ENCODE peak calls at places on chromosomes 2 and 18, in six cellular contexts. J is IMR-90, K is H9, Y is mesenchymal stem cell, T is neuronal stem cell, O is H1. D is an unnamed sample.

GRCh38 chr2:217853301-217853881 is 149.4 kb downstream of the TNS1 start:
- DNase-seq in J (peak), K (no peak), Y (peak), T (no peak), O (no peak), D (no peak)

GRCh38 chr2:170813611-170814550 is 2.8 kb upstream of the GAD1 start:
- DNase-seq in J (peak), K (peak), Y (peak), T (peak), O (peak), D (peak)

GRCh38 chr2:164696634-164697033 is 75.4 kb upstream of the GRB14 start:
- DNase-seq in J (no peak), K (no peak), Y (no peak), T (no peak), O (no peak), D (peak)

GRCh38 chr2:81481242-81481993 is 1176.9 kb upstream of the LRRTM1 start:
- DNase-seq in J (no peak), K (peak), Y (no peak), T (no peak), O (no peak), D (no peak)

GRCh38 chr18:79006106-79006795 is 26.6 kb downstream of the SALL3 start:
- DNase-seq in J (no peak), K (no peak), Y (no peak), T (no peak), O (no peak), D (no peak)

GRCh38 chr2:47303341-47304148 is 99.4 kb upstream of the MSH2 start:
- DNase-seq in J (peak), K (no peak), Y (peak), T (no peak), O (no peak), D (peak)

GRCh38 chr2:241774419-241775222 is 2.0 kb upstream of the GAL3ST2 start:
- DNase-seq in J (peak), K (peak), Y (peak), T (no peak), O (peak), D (no peak)

GRCh38 chr2:134347756-134348155 is 93.9 kb downstream of the MGAT5 start:
- DNase-seq in J (peak), K (no peak), Y (peak), T (no peak), O (no peak), D (peak)

GRCh38 chr2:212595036-212595654 is 56.5 kb upstream of the ERBB4 start:
- DNase-seq in J (peak), K (no peak), Y (peak), T (no peak), O (no peak), D (peak)

GRCh38 chr2:215727507-215728503 is 285.5 kb downstream of the MREG start:
- DNase-seq in J (peak), K (no peak), Y (peak), T (no peak), O (no peak), D (peak)

DNA sequence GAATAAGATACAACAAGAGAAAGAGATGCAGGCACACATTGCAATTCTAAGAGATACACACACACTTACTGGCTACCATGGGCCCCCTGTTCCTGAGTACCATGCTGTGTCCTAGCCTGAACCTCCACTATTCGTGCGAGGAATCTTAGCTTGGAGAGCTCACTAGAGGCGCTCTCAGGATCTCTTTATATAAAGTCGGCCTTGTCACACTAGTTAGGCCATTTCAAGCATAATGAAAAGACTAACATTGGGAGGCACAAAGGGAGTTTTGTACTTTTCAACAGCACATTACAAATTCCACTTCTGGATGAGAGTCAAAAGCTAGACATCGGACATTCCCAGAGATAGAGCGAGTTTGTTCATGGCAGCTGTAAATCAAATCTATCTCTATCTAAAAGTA is 365.2 kb downstream of the DSEL start:
- DNase-seq in J (no peak), K (no peak), Y (no peak), T (no peak), O (no peak), D (peak)
- H2BK15ac ChIP-seq in J (no peak), K (no peak), Y (no peak), T (no peak), O (no peak), D (no peak)

GRCh38 chr2:219428469-219428868 is 6.2 kb upstream of the SPEG start:
- DNase-seq in J (no peak), K (peak), Y (no peak), T (no peak), O (no peak), D (no peak)

GRCh38 chr2:219429958-219430586 is 4.6 kb upstream of the SPEG start:
- DNase-seq in J (no peak), K (peak), Y (no peak), T (no peak), O (no peak), D (no peak)

GRCh38 chr2:219434468-219434717 is 250 bp upstream of the SPEG start:
- DNase-seq in J (no peak), K (no peak), Y (no peak), T (no peak), O (no peak), D (no peak)

GRCh38 chr2:219433666-219434467 is 776 bp upstream of the SPEG start:
- DNase-seq in J (peak), K (peak), Y (peak), T (no peak), O (peak), D (peak)

GRCh38 chr2:219430633-219431615 is 3.7 kb upstream of the SPEG start:
- DNase-seq in J (peak), K (peak), Y (peak), T (no peak), O (no peak), D (peak)
- H3K27ac ChIP-seq in J (no peak), K (no peak), Y (no peak), T (no peak), O (no peak), D (no peak)

DNA sequence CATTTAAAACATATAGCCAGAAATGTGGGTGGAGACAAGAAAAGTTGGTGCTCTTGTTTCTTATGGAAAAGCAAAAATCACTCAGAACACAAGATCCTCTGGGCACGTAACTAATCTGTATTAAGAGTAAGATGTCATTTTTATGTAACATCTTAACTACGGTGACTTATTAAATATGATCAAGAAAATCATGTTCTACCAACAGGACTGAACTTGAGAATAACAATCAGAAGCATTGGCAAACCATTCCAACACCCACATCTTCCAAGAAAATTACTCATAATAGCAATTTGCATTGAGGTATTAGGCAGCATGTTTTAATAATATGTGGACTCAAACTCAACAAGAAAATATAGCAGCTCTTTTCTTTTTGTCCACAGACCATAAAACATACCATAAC is 21.6 kb downstream of the MAP2 start:
- DNase-seq in J (no peak), K (no peak), Y (no peak), T (no peak), O (no peak), D (no peak)
- H2BK15ac ChIP-seq in J (no peak), K (no peak), Y (no peak), T (no peak), O (no peak), D (no peak)

DNA sequence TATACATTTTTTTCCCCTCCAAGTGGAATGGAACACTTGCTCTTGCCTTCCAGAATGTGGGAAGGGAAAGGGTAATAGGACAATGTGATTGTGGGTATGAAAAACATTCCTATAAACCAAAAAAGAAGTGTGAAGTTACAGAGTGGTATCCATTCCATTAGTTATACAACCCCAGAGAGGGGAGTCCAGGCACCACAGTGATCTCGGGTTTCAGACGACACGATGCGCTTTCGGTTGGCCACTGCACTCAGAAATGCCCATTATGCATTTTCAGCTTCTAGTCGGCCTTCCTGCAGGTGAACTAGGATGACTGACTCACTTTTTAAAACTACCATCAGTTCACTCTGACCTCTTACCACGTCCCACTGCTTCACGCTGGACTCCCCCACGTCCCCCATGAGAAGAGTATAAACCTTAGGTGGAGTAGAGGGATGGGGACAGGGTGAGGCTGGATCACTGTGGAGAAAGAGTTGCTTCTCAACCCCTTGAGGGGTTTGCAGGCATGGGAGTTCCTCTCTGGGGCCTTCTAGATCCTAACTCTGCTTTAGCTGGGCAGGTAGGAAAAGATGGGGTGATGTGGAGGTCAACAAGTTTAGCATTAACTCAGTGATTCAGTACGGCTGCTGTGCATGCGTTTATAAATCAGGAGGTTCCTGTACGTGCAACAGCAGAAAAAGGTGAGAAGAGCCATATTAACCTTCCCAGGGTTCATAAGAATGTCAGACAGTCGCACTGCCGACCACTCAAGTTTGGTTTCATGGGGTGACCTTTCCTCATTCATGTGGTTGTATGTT is 50.5 kb downstream of the ZNF532 start:
- DNase-seq in J (no peak), K (no peak), Y (no peak), T (no peak), O (peak), D (no peak)
- H3K27ac ChIP-seq in J (no peak), K (no peak), Y (peak), T (no peak), O (no peak), D (no peak)

GRCh38 chr2:11546072-11546471 is 12.2 kb downstream of the GREB1 start:
- DNase-seq in J (no peak), K (no peak), Y (no peak), T (no peak), O (no peak), D (no peak)
- H2BK15ac ChIP-seq in J (no peak), K (no peak), Y (no peak), T (no peak), O (no peak), D (no peak)

DNA sequence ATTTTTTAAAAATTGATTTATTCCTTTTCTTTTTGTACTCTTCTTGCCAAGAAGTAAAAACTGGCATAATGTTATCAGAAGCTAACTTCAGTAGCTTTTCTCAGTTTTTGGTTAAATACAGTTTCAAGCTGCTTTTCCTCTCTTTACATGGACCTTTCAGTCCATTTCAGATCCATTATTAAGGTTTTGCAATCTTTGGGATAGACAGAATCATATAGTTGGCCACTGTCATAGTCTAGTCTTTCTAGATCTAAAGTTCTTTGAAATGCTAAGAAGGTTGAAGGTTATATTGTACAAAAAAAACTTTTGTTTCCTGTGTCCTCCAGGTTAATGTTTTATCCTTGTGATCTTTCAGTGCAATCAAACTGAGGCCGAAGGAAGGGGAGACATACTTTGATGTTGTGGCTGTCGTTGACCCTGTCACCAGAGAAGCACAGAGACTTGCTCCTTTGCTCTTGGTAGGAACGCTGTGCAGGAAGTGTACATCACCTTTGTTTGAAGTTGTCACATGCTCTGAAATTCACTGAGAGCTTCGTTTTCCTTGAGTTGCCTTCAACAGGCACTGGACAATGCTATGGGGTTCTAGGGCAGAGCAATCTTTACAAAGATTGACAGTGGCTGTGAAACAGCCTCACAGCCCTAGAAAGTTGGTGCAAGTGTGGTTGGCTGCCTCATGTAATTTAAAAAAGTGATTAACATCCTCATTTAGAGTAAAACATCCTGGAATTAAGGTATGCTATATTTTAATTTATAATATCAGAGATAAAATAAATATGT is 79.1 kb downstream of the UGGT1 start:
- DNase-seq in J (no peak), K (no peak), Y (no peak), T (no peak), O (no peak), D (no peak)
- H3K27ac ChIP-seq in J (peak), K (no peak), Y (no peak), T (no peak), O (no peak), D (no peak)

GRCh38 chr2:226813148-226813701 is 13.6 kb upstream of the IRS1 start:
- DNase-seq in J (no peak), K (peak), Y (peak), T (no peak), O (no peak), D (peak)
- H2BK15ac ChIP-seq in J (no peak), K (no peak), Y (no peak), T (no peak), O (no peak), D (no peak)

DNA sequence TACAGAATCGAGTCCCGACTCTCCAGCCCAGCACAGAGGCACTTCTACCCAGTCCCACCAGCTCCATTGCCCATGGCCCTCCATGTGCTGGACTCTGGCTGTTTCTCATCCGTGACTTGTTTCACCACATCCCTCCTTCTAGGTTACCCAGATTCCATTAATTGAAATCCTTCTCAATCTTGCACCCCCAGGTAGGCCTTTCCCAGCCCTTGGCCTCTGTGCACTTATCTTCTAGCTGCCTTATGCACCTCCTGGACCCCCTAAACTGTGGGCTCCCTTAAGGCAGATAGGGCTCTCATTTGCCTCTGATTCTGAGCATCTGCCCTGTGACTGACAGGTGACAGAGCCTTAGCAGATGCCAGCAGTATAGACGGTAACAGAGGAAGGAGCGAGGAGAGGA is 9.2 kb downstream of the MYCN start:
- DNase-seq in J (no peak), K (no peak), Y (no peak), T (no peak), O (no peak), D (no peak)
- H3K27ac ChIP-seq in J (no peak), K (no peak), Y (no peak), T (no peak), O (no peak), D (no peak)

GRCh38 chr18:2704541-2704940 is 49.0 kb downstream of the SMCHD1 start:
- DNase-seq in J (no peak), K (no peak), Y (no peak), T (no peak), O (no peak), D (no peak)

GRCh38 chr18:2709316-2709715 is 53.8 kb downstream of the SMCHD1 start:
- DNase-seq in J (no peak), K (no peak), Y (no peak), T (no peak), O (no peak), D (no peak)

GRCh38 chr18:2706903-2707302 is 51.4 kb downstream of the SMCHD1 start:
- DNase-seq in J (no peak), K (no peak), Y (no peak), T (no peak), O (no peak), D (peak)

DNA sequence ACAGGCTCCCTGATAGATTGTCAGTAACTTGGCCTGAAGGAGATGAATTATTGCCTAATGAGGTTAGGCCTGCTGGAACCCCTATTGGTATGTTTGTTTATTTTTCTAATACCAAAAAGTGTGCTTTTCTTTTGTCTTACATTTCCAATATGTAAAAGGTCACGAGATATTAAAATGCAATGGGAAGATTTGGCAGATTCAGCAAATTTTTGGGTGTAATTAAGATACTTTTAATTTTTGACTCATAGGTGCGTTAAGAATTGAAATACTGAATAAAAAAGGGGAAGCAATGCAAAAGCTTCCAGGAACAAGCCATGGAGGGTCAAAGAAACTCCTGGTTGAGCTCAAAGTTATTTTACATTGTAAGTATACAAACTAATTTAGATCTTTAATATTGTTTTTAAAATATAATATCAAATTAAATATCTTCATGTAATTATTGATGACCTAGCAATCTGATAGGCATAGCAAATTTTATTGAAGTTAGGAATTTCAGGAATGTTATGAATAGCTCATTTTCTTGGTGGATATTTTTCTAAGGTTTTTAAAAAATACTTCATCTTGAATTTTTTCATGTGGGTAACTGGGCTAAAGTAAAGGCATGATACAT is 52.1 kb downstream of the SMCHD1 start:
- DNase-seq in J (no peak), K (no peak), Y (no peak), T (no peak), O (no peak), D (no peak)
- H2BK15ac ChIP-seq in J (no peak), K (no peak), Y (no peak), T (no peak), O (no peak), D (no peak)

DNA sequence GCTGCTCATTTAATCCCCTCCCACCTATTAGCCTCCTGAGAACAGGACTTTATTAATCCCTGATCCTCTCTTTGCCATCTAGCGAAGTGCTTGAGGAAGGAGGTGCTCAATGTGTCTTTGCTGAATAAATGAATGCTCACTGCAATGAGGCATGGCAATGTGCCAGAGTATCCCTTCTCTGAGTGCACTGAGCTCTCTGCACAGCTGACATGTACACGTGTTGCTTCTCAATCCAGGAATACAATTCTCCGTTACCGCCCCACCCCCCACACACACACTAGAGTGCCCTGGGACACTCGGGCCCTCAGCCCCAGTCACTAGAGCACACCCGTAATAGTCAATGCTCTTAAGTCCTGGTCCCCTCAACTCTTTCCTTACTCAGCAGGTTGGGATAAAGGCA is 41.4 kb downstream of the FAM178B start:
- DNase-seq in J (no peak), K (no peak), Y (no peak), T (no peak), O (no peak), D (no peak)
- H3K27ac ChIP-seq in J (no peak), K (no peak), Y (no peak), T (no peak), O (no peak), D (no peak)